ENCODE peak calls at places on chromosomes 2 and 18, in seven cellular contexts. W, R, F, Y, A, T and S are unnamed samples.

GRCh38 chr2:30408961-30409387 is 38.1 kb upstream of the LCLAT1 start:
- DNase-seq in F (no peak), Y (no peak), R (no peak), W (no peak), A (no peak), T (no peak), S (no peak)

GRCh38 chr2:117724035-117724434 is 90.5 kb upstream of the DDX18 start:
- DNase-seq in Y (no peak), R (no peak), T (no peak), F (no peak), A (no peak), W (no peak), S (no peak)

GRCh38 chr2:60530660-60531276 is 22.7 kb downstream of the BCL11A start:
- DNase-seq in T (no peak), A (peak), W (peak), R (no peak), F (no peak), Y (peak), S (peak)

GRCh38 chr2:200862532-200863000 is 1.9 kb downstream of the CLK1 start:
- DNase-seq in T (peak), A (peak), Y (no peak), R (peak), W (no peak), F (no peak), S (no peak)

GRCh38 chr2:40820319-40820718 is 368.4 kb upstream of the SLC8A1 start:
- DNase-seq in A (no peak), R (no peak), Y (no peak), W (no peak), T (no peak), F (no peak), S (no peak)

GRCh38 chr18:63505566-63506335 is 29.0 kb downstream of the SERPINB5 start:
- DNase-seq in F (no peak), R (no peak), Y (no peak), A (no peak), W (no peak), T (no peak), S (peak)

GRCh38 chr2:147520817-147521216 is 324.0 kb upstream of the ACVR2A start:
- DNase-seq in F (no peak), R (no peak), Y (no peak), T (no peak), A (no peak), W (no peak), S (no peak)

GRCh38 chr2:2280483-2280882 is 50.6 kb downstream of the MYT1L start:
- DNase-seq in T (no peak), F (no peak), W (no peak), R (no peak), Y (no peak), A (no peak), S (no peak)

GRCh38 chr2:216967889-216968288 is 108.0 kb upstream of the TNP1 start:
- DNase-seq in Y (no peak), W (no peak), F (no peak), T (no peak), R (no peak), A (no peak), S (no peak)

GRCh38 chr2:69945447-69945846 is 16.0 kb downstream of the ASPRV1 start:
- DNase-seq in A (no peak), Y (peak), T (no peak), F (no peak), R (no peak), W (no peak), S (peak)

GRCh38 chr2:53828331-53828730 is 31.4 kb downstream of the GPR75 start:
- DNase-seq in T (no peak), Y (no peak), W (no peak), F (no peak), A (no peak), R (no peak), S (no peak)

GRCh38 chr2:27955762-27956161 is 65.2 kb downstream of the BABAM2 start:
- DNase-seq in T (no peak), F (no peak), W (no peak), R (no peak), A (no peak), Y (no peak), S (no peak)

GRCh38 chr2:166651080-166651675 is 157.1 kb upstream of the SCN7A start:
- DNase-seq in T (no peak), W (no peak), Y (no peak), F (no peak), A (no peak), R (no peak), S (no peak)

GRCh38 chr2:204869142-204869823 is 324.0 kb downstream of the PARD3B start:
- DNase-seq in T (no peak), R (no peak), A (no peak), W (peak), F (no peak), Y (no peak), S (no peak)

GRCh38 chr2:33395660-33396249 is 80.7 kb upstream of the RASGRP3 start:
- DNase-seq in Y (no peak), A (peak), R (no peak), F (peak), T (no peak), W (peak), S (no peak)

GRCh38 chr2:227322530-227323190 is 2.4 kb upstream of the MFF start:
- DNase-seq in Y (no peak), W (no peak), F (no peak), A (no peak), T (no peak), R (no peak), S (no peak)

GRCh38 chr2:84493494-84493893 is 22.8 kb upstream of the DNAH6 start:
- DNase-seq in F (no peak), T (no peak), R (no peak), Y (no peak), W (no peak), A (no peak), S (no peak)

GRCh38 chr2:19949071-19949470 is 40.8 kb downstream of the WDR35 start:
- DNase-seq in A (no peak), R (no peak), T (no peak), F (no peak), W (no peak), Y (no peak), S (no peak)

GRCh38 chr2:11827547-11827946 is 81.1 kb downstream of the LPIN1 start:
- DNase-seq in W (no peak), F (no peak), T (no peak), R (no peak), Y (no peak), A (no peak), S (no peak)

GRCh38 chr2:106165556-106165955 is 28.5 kb downstream of the UXS1 start:
- DNase-seq in W (no peak), Y (no peak), T (no peak), A (no peak), F (no peak), R (no peak), S (no peak)

GRCh38 chr2:145740302-145740701 is 1220.4 kb upstream of the ZEB2 start:
- DNase-seq in W (no peak), Y (no peak), T (no peak), R (no peak), A (no peak), F (no peak), S (no peak)

GRCh38 chr18:9876523-9876866 is 9.3 kb upstream of the TXNDC2 start:
- DNase-seq in W (no peak), R (no peak), T (no peak), A (no peak), F (no peak), Y (no peak), S (no peak)

GRCh38 chr2:36413218-36413617 is 57.6 kb downstream of the CRIM1 start:
- DNase-seq in F (no peak), T (no peak), A (no peak), W (no peak), Y (no peak), R (no peak), S (no peak)

GRCh38 chr2:48483916-48484315 is 46.0 kb upstream of the STON1 start:
- DNase-seq in W (no peak), A (no peak), T (no peak), R (no peak), F (no peak), Y (no peak), S (no peak)

GRCh38 chr2:128395640-128396499 is 77.2 kb upstream of the HS6ST1 start:
- DNase-seq in T (no peak), R (no peak), W (no peak), F (no peak), Y (peak), A (no peak), S (no peak)

GRCh38 chr18:2425426-2426317 is 145.6 kb downstream of the METTL4 start:
- DNase-seq in F (no peak), W (no peak), R (no peak), A (no peak), T (no peak), Y (no peak), S (no peak)

GRCh38 chr2:63701406-63701805 is 112.6 kb downstream of the MDH1 start:
- DNase-seq in W (no peak), A (no peak), Y (no peak), R (no peak), T (no peak), F (no peak), S (no peak)

GRCh38 chr2:3094999-3095958 is 282.3 kb downstream of the EIPR1 start:
- DNase-seq in T (no peak), W (no peak), R (no peak), Y (peak), F (no peak), A (no peak), S (no peak)

GRCh38 chr2:74457549-74458131 is 598 bp upstream of the WBP1 start:
- DNase-seq in F (peak), T (no peak), A (peak), Y (peak), W (peak), R (peak), S (no peak)

GRCh38 chr2:96538487-96539214 is 2.1 kb downstream of the ARID5A start:
- DNase-seq in Y (peak), F (peak), T (peak), A (peak), R (peak), W (peak), S (peak)

DNA sequence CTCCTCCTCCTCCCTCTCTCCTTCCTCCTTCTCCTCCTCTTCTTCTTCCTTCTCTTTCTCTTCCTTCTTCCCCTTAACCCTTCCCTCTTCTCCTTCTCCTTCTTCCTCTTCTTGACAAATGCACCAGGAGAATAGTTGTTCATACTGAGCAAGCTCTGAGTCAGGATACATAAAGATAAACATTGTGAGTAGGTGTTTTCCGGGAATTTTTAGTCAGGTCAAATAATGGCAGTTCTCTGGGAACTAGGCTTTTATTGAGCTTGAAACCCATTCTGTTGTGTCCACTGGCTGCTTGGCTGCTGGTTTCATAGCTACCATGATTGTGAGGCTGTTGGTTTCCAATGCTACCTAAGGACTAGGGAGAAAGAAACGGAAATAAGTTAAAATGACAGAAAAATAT is 1144.7 kb upstream of the DDX18 start:
- DNase-seq in R (no peak), F (no peak), Y (no peak), W (no peak), T (no peak), A (no peak), S (no peak)
- H3K27ac ChIP-seq in R (no peak), F (no peak), Y (no peak), W (no peak), T (no peak), A (no peak), S (no peak)

GRCh38 chr2:219026946-219027345 is 14.4 kb downstream of the CFAP65 start:
- DNase-seq in T (no peak), A (no peak), W (no peak), F (no peak), Y (peak), R (no peak), S (no peak)
- H3K27ac ChIP-seq in T (no peak), A (no peak), W (no peak), F (no peak), Y (no peak), R (no peak), S (no peak)

DNA sequence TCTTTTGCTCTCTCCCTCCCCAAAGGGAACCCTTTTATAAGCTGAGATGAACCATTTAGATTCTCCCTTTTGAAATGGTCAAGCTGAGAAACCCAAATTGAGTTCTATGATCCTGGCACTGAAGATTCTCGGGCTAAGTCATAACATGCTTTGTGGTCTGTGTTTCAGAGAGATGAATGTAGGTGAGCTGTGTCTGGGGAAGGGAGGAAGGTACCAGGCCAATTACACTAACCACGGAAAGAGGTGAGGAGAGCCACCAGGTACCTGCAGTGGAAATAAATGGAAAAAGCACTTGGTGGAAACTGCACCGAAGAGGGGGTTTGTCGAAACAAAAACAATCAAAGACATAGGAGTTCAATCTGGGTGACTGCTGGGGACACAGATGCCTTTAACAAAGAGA is 996 bp upstream of the MRPL44 start:
- DNase-seq in W (no peak), A (no peak), F (no peak), Y (no peak), R (no peak), T (no peak), S (no peak)
- H3K27ac ChIP-seq in W (peak), A (peak), F (peak), Y (no peak), R (no peak), T (no peak), S (peak)

GRCh38 chr2:112656679-112657078 is 10.9 kb downstream of the SLC20A1 start:
- DNase-seq in F (no peak), W (no peak), A (no peak), R (no peak), Y (no peak), T (no peak), S (no peak)

GRCh38 chr2:112661656-112662305 is 16.0 kb downstream of the SLC20A1 start:
- DNase-seq in T (no peak), R (no peak), F (no peak), Y (no peak), W (no peak), A (no peak), S (no peak)

GRCh38 chr2:112660138-112660537 is 14.4 kb downstream of the SLC20A1 start:
- DNase-seq in R (no peak), A (no peak), W (no peak), Y (no peak), F (no peak), T (no peak), S (no peak)

GRCh38 chr2:112658820-112659667 is 13.3 kb downstream of the SLC20A1 start:
- DNase-seq in A (no peak), F (no peak), Y (no peak), T (no peak), W (no peak), R (no peak), S (no peak)

GRCh38 chr2:112658301-112658700 is 12.6 kb downstream of the SLC20A1 start:
- DNase-seq in R (no peak), W (no peak), T (no peak), F (no peak), A (no peak), Y (no peak), S (no peak)
- H3K27ac ChIP-seq in R (no peak), W (no peak), T (peak), F (no peak), A (no peak), Y (no peak), S (no peak)

DNA sequence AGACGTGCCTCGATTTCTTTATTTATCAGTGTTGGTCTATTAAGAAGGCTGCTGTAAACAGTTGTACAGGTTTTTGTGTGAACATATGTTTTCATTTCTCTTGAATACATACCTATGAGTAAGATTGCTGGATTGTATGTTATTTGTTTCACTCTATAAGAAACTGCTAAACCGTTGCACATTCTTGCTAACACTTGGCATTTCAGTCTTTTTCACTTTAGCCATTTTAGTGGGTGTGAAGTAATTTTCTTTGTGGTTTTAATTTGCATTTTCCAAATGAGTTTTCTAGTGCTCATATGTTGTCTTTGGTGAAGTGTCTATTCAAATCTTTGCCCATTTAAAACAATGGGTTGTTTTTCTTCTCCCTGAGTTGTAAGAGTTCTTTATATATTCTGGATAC is 221.5 kb upstream of the SMAD7 start:
- DNase-seq in Y (no peak), T (no peak), W (no peak), A (no peak), F (no peak), R (no peak), S (no peak)
- H3K27ac ChIP-seq in Y (no peak), T (no peak), W (no peak), A (no peak), F (no peak), R (no peak), S (no peak)

GRCh38 chr18:52570975-52571374 is 231.0 kb downstream of the DCC start:
- DNase-seq in A (no peak), T (no peak), W (no peak), F (no peak), Y (no peak), R (no peak), S (no peak)

GRCh38 chr18:52569492-52569891 is 229.5 kb downstream of the DCC start:
- DNase-seq in A (no peak), R (no peak), Y (no peak), W (no peak), F (no peak), T (no peak), S (no peak)

DNA sequence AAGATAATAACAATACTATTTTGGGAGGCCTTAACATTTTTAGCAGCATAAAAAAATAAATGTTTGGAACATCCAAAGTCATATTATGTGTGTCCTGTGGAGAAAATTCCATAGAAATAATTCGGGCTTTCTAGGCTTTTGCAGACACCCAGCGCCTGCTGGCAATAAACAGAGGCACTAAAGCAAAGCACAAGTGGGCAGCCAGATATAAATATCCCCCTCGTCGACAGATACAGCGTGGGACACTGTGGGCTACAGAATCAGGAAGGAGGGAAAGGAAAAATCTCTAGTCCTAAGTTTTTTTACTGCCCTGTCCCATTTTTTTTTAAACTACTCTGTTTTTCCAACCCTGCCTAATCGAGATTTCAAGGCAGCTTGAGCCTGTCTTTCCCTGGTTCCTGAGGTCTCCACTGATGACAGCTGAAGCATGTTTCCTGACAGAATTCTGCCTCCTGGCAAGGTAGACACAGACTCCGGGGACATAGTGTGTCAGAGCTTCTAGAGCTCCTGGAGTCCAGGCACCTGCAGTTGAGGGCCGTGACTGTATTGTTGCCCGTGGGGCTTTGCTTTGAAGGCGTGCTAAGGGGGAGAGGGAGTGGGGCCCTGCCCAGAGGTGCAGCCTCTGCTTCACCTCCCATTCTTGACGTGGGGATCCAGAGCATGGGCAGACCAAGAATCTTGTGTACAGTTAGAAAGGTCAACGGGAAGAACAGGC is 232.2 kb downstream of the DCC start:
- DNase-seq in R (no peak), F (no peak), T (no peak), Y (no peak), W (no peak), A (no peak), S (no peak)
- H3K27ac ChIP-seq in R (no peak), F (no peak), T (no peak), Y (no peak), W (no peak), A (no peak), S (no peak)

DNA sequence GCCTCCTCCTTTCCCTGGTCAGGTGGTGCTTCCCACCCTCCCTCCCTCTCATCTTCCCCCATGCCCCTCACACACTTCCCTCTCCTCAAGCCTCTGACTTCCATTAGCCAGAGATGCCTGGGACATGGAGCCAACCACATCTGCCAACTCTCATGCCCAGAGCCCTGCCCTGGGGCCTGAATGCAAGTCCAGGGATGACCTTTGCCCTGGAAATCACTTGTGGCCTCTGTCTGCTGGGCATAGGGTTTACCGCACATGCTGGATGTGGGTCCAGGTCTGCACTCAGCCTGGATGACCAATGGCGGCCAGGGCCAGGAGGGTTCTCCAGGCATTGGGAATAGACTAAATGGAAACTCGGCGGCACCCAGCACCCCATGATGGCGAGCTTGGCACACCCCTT is 98.9 kb downstream of the SEPTIN10 start:
- DNase-seq in A (no peak), Y (no peak), T (no peak), R (no peak), F (no peak), W (no peak), S (no peak)
- H3K27ac ChIP-seq in A (peak), Y (no peak), T (no peak), R (no peak), F (no peak), W (no peak), S (no peak)

DNA sequence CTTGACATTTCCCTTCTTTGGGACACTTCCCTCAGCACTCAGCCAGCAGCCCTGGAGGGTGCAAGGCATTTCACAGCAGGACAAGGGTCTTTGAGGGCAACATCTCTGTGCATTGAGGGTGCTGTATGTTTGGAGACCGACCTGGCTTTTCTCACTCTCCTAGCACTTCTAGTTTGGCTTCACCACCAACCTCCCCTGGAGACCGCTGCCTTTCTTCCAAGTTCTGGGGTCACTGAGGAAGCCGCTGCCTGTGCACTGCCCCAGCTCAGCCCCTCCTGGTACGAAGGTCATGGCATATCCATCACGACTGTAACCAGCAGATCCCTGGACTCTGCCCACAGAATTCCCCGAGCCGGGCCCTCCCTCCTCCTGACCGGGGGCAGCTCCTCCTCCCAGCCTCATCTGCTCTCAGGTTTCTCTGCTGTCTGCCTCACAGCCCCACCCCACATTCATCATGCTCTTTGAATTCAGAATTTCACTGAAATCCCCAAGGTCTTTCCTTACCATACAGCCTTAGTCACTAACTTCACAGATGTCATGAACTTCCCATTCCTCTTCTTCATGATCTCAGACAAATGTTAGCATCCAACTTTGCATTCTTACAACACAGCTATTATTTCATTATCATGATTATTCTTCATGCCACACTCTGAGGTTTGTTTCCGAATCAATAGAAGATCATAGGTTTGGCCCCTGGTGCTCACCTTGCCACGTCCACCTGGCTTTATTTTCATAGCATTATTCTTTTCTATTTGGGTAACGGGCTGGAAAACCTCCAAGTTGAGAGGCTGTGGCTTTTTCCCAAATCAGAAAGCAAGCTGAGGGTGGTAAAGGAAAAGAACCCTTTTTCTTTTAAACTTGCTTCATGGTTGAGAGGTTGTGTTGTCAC is 113.0 kb upstream of the COPS8 start:
- DNase-seq in A (no peak), W (peak), Y (no peak), R (no peak), T (no peak), F (peak), S (no peak)
- H3K27ac ChIP-seq in A (peak), W (no peak), Y (peak), R (no peak), T (no peak), F (peak), S (no peak)